ENCODE peak calls at places on chromosome 10, in four cellular contexts. One of them, this sample, is unnamed.

GRCh38 chr10:17406036-17406834 is 48.2 kb downstream of the ST8SIA6 start:
- DNase-seq in PC-9: no peak
- DNase-seq in IMR-90: no peak
- DNase-seq in AG04450: no peak
- DNase-seq in this sample: no peak

GRCh38 chr10:1100691-1101368 is 44.6 kb downstream of the WDR37 start:
- DNase-seq in PC-9: no peak
- DNase-seq in AG04450: no peak
- DNase-seq in IMR-90: no peak
- DNase-seq in this sample: no peak

GRCh38 chr10:35789996-35790395 is 147.9 kb upstream of the FZD8 start:
- DNase-seq in AG04450: no peak
- DNase-seq in PC-9: no peak
- DNase-seq in IMR-90: peak; percentile 74
- DNase-seq in this sample: no peak

GRCh38 chr10:86261933-86262665 is 104.5 kb downstream of the GRID1 start:
- DNase-seq in AG04450: no peak
- DNase-seq in PC-9: no peak
- DNase-seq in IMR-90: no peak
- DNase-seq in this sample: no peak

GRCh38 chr10:48981310-48981907 is 41.8 kb upstream of the LRRC18 start:
- DNase-seq in AG04450: peak; percentile 13
- DNase-seq in PC-9: no peak
- DNase-seq in IMR-90: peak; percentile 41
- DNase-seq in this sample: no peak

GRCh38 chr10:102678842-102679289 is 34.6 kb downstream of the TRIM8 start:
- DNase-seq in IMR-90: peak; percentile 52
- DNase-seq in PC-9: no peak
- DNase-seq in AG04450: no peak
- DNase-seq in this sample: no peak

GRCh38 chr10:77513783-77514331 is 123.8 kb downstream of the KCNMA1 start:
- DNase-seq in IMR-90: peak; percentile 91
- DNase-seq in AG04450: peak; percentile 58
- DNase-seq in PC-9: peak; percentile 93
- DNase-seq in this sample: peak; percentile 70

GRCh38 chr10:122126763-122127659 is 138.0 kb downstream of the TACC2 start:
- DNase-seq in IMR-90: peak; percentile 97
- DNase-seq in AG04450: peak; percentile 89
- DNase-seq in PC-9: peak; percentile 78
- DNase-seq in this sample: peak; percentile 73

GRCh38 chr10:69628876-69629275 is 1.2 kb upstream of the FAM241B start:
- DNase-seq in PC-9: no peak
- DNase-seq in AG04450: no peak
- DNase-seq in IMR-90: no peak
- DNase-seq in this sample: no peak

GRCh38 chr10:6062101-6062771 is at the start of gene IL2RA:
- DNase-seq in IMR-90: no peak
- DNase-seq in PC-9: no peak
- DNase-seq in AG04450: no peak
- DNase-seq in this sample: no peak

GRCh38 chr10:24622781-24623301 is 100.8 kb downstream of the ARHGAP21 start:
- DNase-seq in PC-9: no peak
- DNase-seq in IMR-90: peak; percentile 66
- DNase-seq in AG04450: no peak
- DNase-seq in this sample: no peak

GRCh38 chr10:101708073-101708472 is 13.1 kb upstream of the FBXW4 start:
- DNase-seq in IMR-90: no peak
- DNase-seq in AG04450: no peak
- DNase-seq in PC-9: no peak
- DNase-seq in this sample: no peak

GRCh38 chr10:85043207-85043606 is 714.8 kb downstream of the CCSER2 start:
- DNase-seq in PC-9: no peak
- DNase-seq in AG04450: no peak
- DNase-seq in IMR-90: no peak
- DNase-seq in this sample: no peak

GRCh38 chr10:101135151-101136006 is 4.3 kb downstream of the TLX1 start:
- DNase-seq in AG04450: no peak
- DNase-seq in IMR-90: no peak
- DNase-seq in PC-9: no peak
- DNase-seq in this sample: no peak

GRCh38 chr10:104777086-104777799 is 136.2 kb downstream of the SORCS3 start:
- DNase-seq in PC-9: no peak
- DNase-seq in IMR-90: no peak
- DNase-seq in AG04450: no peak
- DNase-seq in this sample: no peak

GRCh38 chr10:88467835-88468485 is 115.2 kb downstream of the RNLS start:
- DNase-seq in AG04450: no peak
- DNase-seq in PC-9: no peak
- DNase-seq in IMR-90: peak; percentile 12
- DNase-seq in this sample: no peak

GRCh38 chr10:132507956-132508490 is 29.6 kb upstream of the INPP5A start:
- DNase-seq in IMR-90: no peak
- DNase-seq in PC-9: no peak
- DNase-seq in AG04450: no peak
- DNase-seq in this sample: no peak

GRCh38 chr10:86155034-86155656 is 211.4 kb downstream of the GRID1 start:
- DNase-seq in PC-9: no peak
- DNase-seq in AG04450: no peak
- DNase-seq in IMR-90: no peak
- DNase-seq in this sample: no peak

DNA sequence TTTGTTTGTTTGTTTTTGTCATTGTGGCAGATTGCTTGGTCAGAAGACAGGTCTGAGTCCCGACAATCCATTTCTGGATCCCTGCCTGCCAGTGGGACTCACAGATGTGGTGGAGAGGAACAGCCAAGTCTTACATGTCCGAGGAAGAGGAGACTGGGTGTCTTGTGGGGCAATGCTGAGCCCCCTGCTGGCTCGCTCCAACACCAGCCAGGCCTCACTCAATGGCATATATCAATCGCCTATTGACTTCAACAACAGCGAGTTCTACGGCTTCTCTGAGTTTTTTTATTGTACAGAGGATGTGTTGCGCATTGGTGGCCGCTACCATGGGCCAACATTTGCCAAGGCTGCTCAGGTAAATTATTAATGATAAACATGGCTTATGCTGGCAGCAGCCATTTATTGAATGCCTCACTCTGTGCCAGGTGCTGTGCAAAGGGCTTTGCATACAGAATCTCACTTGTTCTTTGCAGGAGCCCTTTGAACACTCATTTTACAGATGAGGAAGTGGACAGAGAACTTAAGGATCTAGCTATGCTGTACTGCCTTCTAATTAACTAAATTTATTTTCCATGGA is 33.3 kb downstream of the COX15 start:
- DNase-seq in IMR-90: no peak
- DNase-seq in PC-9: no peak
- DNase-seq in AG04450: no peak
- DNase-seq in this sample: no peak
- TF ChIP-seq CTCF in IMR-90: no peak
- TF ChIP-seq CTCF in PC-9: no peak
- TF ChIP-seq CTCF in AG04450: peak; percentile 8
- TF ChIP-seq CTCF in this sample: no peak

DNA sequence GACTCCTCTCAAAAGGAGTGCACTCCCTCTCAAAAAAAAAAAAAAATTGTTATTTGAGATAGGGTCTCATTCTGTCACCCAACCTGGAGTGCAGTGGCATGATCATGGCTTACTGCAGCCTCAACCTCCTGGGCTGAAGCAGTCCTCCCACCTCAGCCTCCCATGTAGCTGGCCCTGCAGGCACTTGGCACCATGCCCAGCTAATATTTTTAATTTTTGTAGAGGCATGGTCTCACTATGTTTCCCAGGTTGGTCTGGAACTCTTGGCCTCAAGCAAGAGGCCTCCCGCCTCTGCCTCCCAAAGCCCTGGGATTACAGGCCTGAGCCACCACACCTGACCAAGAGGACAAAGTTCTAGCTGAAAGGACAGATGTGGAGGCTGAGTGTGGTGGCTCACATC is 120.3 kb downstream of the EPC1 start:
- DNase-seq in IMR-90: no peak
- DNase-seq in AG04450: no peak
- DNase-seq in PC-9: no peak
- DNase-seq in this sample: no peak
- H3K4me3 ChIP-seq in IMR-90: no peak overlapping the region
- H3K4me3 ChIP-seq in AG04450: no peak overlapping the region
- H3K4me3 ChIP-seq in PC-9: no peak overlapping the region
- H3K4me3 ChIP-seq in this sample: no peak overlapping the region

GRCh38 chr10:12350167-12350872 is 973 bp downstream of the CAMK1D start:
- DNase-seq in AG04450: no peak
- DNase-seq in IMR-90: peak; percentile 45
- DNase-seq in PC-9: peak; percentile 38
- DNase-seq in this sample: no peak
- TF ChIP-seq CTCF in AG04450: peak; percentile 17
- TF ChIP-seq CTCF in IMR-90: no peak
- TF ChIP-seq CTCF in PC-9: no peak
- TF ChIP-seq CTCF in this sample: no peak

DNA sequence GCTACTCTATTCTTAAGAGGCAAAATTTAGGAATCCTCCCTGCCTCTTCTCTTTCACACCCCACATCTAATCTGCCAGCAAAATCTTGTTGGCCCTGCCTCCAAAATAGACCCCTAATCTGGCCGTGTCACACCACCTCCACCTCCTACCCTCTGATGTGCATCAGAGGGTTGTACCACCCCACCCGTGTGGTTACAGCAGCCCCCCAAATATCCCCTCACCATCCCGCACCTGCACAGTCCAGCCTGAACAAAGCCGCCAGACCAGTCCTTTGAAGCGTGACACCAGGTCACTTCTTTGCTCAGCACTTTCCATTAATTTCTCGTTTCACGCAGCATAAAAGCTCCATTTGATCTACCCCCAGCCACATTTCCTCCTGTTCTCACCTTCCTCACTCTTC is 789 bp upstream of the XPNPEP1 start:
- DNase-seq in AG04450: no peak
- DNase-seq in PC-9: no peak
- DNase-seq in IMR-90: no peak
- DNase-seq in this sample: no peak
- H3K4me3 ChIP-seq in AG04450: no peak overlapping the region
- H3K4me3 ChIP-seq in PC-9: peak overlapping the region; percentile 69
- H3K4me3 ChIP-seq in IMR-90: no peak overlapping the region
- H3K4me3 ChIP-seq in this sample: no peak overlapping the region

DNA sequence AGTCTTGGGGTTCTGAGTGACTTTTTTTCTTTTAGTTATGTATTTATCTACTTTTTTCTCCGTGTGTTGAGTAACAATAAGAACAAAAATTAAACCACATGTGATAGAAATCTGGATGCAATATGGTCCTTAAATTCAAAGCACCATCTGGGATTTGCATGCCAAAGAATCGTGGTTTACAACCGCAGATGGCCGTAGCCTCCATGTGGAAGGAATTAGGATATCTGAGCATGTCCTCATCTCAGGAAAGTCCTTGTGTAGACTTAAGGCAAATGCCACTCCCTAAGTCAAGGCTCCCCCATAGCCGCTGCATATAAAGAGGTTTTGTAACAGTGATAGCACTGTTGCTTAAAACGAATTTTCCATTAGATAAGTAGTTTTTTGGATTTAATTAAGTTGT is 304.0 kb downstream of the ZEB1 start:
- DNase-seq in IMR-90: peak; percentile 73
- DNase-seq in PC-9: no peak
- DNase-seq in AG04450: no peak
- DNase-seq in this sample: no peak
- TF ChIP-seq CTCF in IMR-90: no peak
- TF ChIP-seq CTCF in PC-9: no peak
- TF ChIP-seq CTCF in AG04450: peak; percentile 41
- TF ChIP-seq CTCF in this sample: peak; percentile 34

GRCh38 chr10:9427208-9427607 is 1372.7 kb downstream of the GATA3 start:
- DNase-seq in IMR-90: no peak
- DNase-seq in AG04450: no peak
- DNase-seq in PC-9: no peak
- DNase-seq in this sample: no peak
- H3K4me3 ChIP-seq in IMR-90: no peak overlapping the region
- H3K4me3 ChIP-seq in AG04450: no peak overlapping the region
- H3K4me3 ChIP-seq in PC-9: no peak overlapping the region
- H3K4me3 ChIP-seq in this sample: no peak overlapping the region